ENCODE peak calls at places on chromosome 4, in seven cellular contexts. P is right lobe of liver; F is uterus; X is fibroblast of lung; S is RWPE1; Y is esophagus muscularis mucosa; E is CD4-positive, alpha-beta T cell. V is an unnamed sample.

GRCh38 chr4:98399915-98400314 is 138.7 kb downstream of the RAP1GDS1 start:
- DNase-seq in P (no peak), F (no peak), X (no peak), S (no peak), Y (no peak), E (no peak), V (no peak)

GRCh38 chr4:186149872-186150271 is 41.5 kb upstream of the CYP4V2 start:
- DNase-seq in P (peak; percentile 67), F (peak; percentile 74), X (no peak), S (no peak), Y (peak; percentile 92), E (no peak), V (peak; percentile 62)

GRCh38 chr4:114539985-114540384 is 58.6 kb upstream of the UGT8 start:
- DNase-seq in P (no peak), F (no peak), X (no peak), S (no peak), Y (no peak), E (no peak), V (no peak)

GRCh38 chr4:3251691-3252479 is 2.9 kb downstream of the MSANTD1 start:
- DNase-seq in P (peak; percentile 41), F (peak; percentile 5), X (no peak), S (no peak), Y (no peak), E (no peak), V (no peak)

GRCh38 chr4:16270654-16271328 is 44.5 kb upstream of the TAPT1 start:
- DNase-seq in P (no peak), F (no peak), X (no peak), S (no peak), Y (no peak), E (no peak), V (peak; percentile 22)

GRCh38 chr4:68368566-68369473 is 18.9 kb upstream of the YTHDC1 start:
- DNase-seq in P (no peak), F (no peak), X (peak; percentile 80), S (peak; percentile 70), Y (no peak), E (no peak), V (no peak)

GRCh38 chr4:6634746-6635145 is 5.7 kb upstream of the MRFAP1 start:
- DNase-seq in P (no peak), F (no peak), X (no peak), S (no peak), Y (no peak), E (no peak), V (no peak)

GRCh38 chr4:87002682-87003043 is 67.9 kb downstream of the AFF1 start:
- DNase-seq in P (no peak), F (no peak), X (no peak), S (no peak), Y (no peak), E (no peak), V (no peak)

GRCh38 chr4:185031611-185032010 is 13.3 kb downstream of the HELT start:
- DNase-seq in P (no peak), F (no peak), X (no peak), S (no peak), Y (peak; percentile 89), E (no peak), V (no peak)

GRCh38 chr4:26060286-26060685 is 146.3 kb downstream of the SMIM20 start:
- DNase-seq in P (no peak), F (no peak), X (peak; percentile 60), S (no peak), Y (no peak), E (no peak), V (no peak)

GRCh38 chr4:120939693-120940092 is 17.2 kb upstream of the PRDM5 start:
- DNase-seq in P (no peak), F (no peak), X (no peak), S (no peak), Y (no peak), E (no peak), V (no peak)

GRCh38 chr4:145299380-145300076 is 119.1 kb upstream of the OTUD4 start:
- DNase-seq in P (no peak), F (no peak), X (peak; percentile 94), S (peak; percentile 46), Y (no peak), E (no peak), V (no peak)

GRCh38 chr4:188015025-188015778 is 19.6 kb downstream of the ZFP42 start:
- DNase-seq in P (no peak), F (no peak), X (no peak), S (peak; percentile 74), Y (no peak), E (no peak), V (no peak)

GRCh38 chr4:61520688-61521160 is 320.6 kb downstream of the ADGRL3 start:
- DNase-seq in P (no peak), F (no peak), X (peak; percentile 85), S (peak; percentile 26), Y (no peak), E (no peak), V (no peak)

GRCh38 chr4:61521451-61521850 is 321.3 kb downstream of the ADGRL3 start:
- DNase-seq in P (no peak), F (no peak), X (peak; percentile 77), S (no peak), Y (no peak), E (no peak), V (no peak)

GRCh38 chr4:61514991-61515390 is 314.9 kb downstream of the ADGRL3 start:
- DNase-seq in P (no peak), F (no peak), X (no peak), S (no peak), Y (no peak), E (no peak), V (no peak)

GRCh38 chr4:61520176-61520575 is 320.1 kb downstream of the ADGRL3 start:
- DNase-seq in P (no peak), F (no peak), X (peak; percentile 61), S (no peak), Y (no peak), E (no peak), V (no peak)

DNA sequence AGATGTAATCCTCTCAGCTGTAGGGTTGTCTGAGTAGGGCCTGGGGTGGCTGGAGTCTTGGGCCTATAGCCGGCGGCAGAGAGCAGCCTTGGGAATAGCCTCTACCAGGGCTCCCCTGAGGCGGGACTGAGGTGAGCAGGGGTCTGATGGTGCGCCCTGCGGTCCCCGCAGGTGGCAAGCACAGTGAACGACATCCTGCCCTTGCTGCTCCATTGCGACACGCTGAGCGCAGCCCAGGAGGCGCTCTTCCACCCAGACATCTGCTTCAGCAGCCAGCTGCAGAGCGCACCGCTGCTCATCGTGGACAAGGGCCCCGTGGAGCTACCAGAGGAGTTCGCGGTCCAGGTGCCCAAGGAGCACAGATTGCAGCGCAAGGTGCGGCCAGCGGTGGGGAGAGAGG is 317.0 kb downstream of the ADGRL3 start:
- DNase-seq in P (no peak), F (no peak), X (no peak), S (no peak), Y (no peak), E (no peak), V (peak; percentile 59)
- TF ChIP-seq CTCF in P (no peak), F (no peak), X (no peak), S (no peak), Y (no peak), E (no peak), V (no peak)

DNA sequence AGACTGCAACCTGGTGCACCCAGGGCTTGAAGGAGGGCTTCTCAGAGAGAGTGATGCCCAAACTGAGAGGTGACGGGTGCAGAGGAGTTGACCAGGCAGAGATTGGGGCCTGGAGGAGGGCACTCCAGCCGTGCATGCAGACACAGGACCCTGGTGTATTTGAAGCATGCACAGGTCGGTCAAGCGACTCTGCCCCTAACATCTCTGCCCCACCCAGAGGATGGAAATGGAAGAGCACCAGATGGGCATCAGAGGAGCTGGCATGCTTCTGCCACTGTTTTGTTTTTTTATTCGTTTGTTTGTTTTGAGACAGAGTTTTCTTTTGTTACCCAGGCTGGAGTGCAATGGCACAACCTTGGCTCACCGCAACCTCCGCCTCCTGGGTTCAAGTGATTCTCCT is 320.9 kb downstream of the EVC2 start:
- DNase-seq in P (no peak), F (no peak), X (no peak), S (no peak), Y (no peak), E (no peak), V (no peak)
- TF ChIP-seq CTCF in P (no peak), F (no peak), X (no peak), S (no peak), Y (no peak), E (no peak), V (no peak)

GRCh38 chr4:7815562-7815961 is 124.1 kb downstream of the AFAP1 start:
- DNase-seq in P (no peak), F (no peak), X (peak; percentile 94), S (no peak), Y (no peak), E (no peak), V (no peak)
- TF ChIP-seq CTCF in P (no peak), F (no peak), X (no peak), S (no peak), Y (no peak), E (no peak), V (no peak)

DNA sequence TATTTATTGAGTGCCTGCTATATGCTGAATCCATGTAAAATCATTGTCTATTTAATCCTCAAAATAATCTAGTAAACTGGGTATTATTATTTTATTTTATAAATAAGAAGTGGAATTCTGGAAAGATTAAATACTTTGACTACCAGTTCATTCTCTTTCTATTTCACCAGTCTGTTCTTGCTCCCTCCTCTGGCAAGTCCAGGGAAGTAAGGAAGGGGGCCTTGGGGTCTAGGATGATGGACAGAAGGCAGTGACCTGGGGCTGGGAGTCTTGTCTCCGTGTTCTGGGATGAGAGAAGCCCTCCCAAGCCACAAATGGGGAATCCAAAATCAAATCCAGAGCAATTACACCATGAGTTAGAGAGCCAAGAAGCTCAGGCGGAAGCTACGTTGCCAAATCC is 28.4 kb upstream of the PARM1 start:
- DNase-seq in P (no peak), F (no peak), X (no peak), S (no peak), Y (no peak), E (no peak), V (no peak)
- TF ChIP-seq CTCF in P (no peak), F (no peak), X (no peak), S (no peak), Y (no peak), E (no peak), V (no peak)

GRCh38 chr4:1769692-1770091 is 23.4 kb upstream of the FGFR3 start:
- DNase-seq in P (no peak), F (no peak), X (no peak), S (no peak), Y (no peak), E (no peak), V (no peak)

GRCh38 chr4:1768367-1769034 is 24.6 kb upstream of the FGFR3 start:
- DNase-seq in P (no peak), F (no peak), X (no peak), S (no peak), Y (no peak), E (no peak), V (no peak)

GRCh38 chr4:1767058-1767769 is 25.9 kb upstream of the FGFR3 start:
- DNase-seq in P (no peak), F (no peak), X (no peak), S (no peak), Y (no peak), E (no peak), V (no peak)

GRCh38 chr4:1766336-1767057 is 26.6 kb upstream of the FGFR3 start:
- DNase-seq in P (no peak), F (no peak), X (no peak), S (no peak), Y (no peak), E (no peak), V (no peak)

GRCh38 chr4:1767770-1768366 is 25.2 kb upstream of the FGFR3 start:
- DNase-seq in P (no peak), F (no peak), X (peak; percentile 20), S (no peak), Y (no peak), E (peak; percentile 9), V (peak; percentile 72)
- TF ChIP-seq CTCF in P (peak; percentile 10), F (no peak), X (peak; percentile 49), S (no peak), Y (no peak), E (no peak), V (peak; percentile 44)

V was measured in endothelial cell.